ENCODE peak calls at places on chromosomes 7 and 10, in six cellular contexts. One of them, this sample, is unnamed.

GRCh38 chr10:59382831-59383295 is 20.5 kb upstream of the FAM13C start:
- ATAC-seq in left cardiac atrium: peak
- ATAC-seq in A549: no peak
- ATAC-seq in activated CD4-positive, alpha-beta T cell treated with anti-CD3 and anti-CD28 coated beads for 36 hours: no peak
- ATAC-seq in CD4-positive, alpha-beta T cell: no peak
- ATAC-seq in activated naive CD8-positive, alpha-beta T cell treated with anti-CD3 and anti-CD28 coated beads, Interleukin-2, amount 10 ng/mL, durations not matched to agents 7 days and 5 days: no peak
- ATAC-seq in this sample: no peak

GRCh38 chr7:30690011-30690410 is 7.8 kb upstream of the CRHR2 start:
- ATAC-seq in left cardiac atrium: no peak
- ATAC-seq in A549: no peak
- ATAC-seq in activated CD4-positive, alpha-beta T cell treated with anti-CD3 and anti-CD28 coated beads for 36 hours: no peak
- ATAC-seq in CD4-positive, alpha-beta T cell: no peak
- ATAC-seq in activated naive CD8-positive, alpha-beta T cell treated with anti-CD3 and anti-CD28 coated beads, Interleukin-2, amount 10 ng/mL, durations not matched to agents 7 days and 5 days: no peak
- ATAC-seq in this sample: no peak

GRCh38 chr7:116772423-116772852 is 89.9 kb upstream of the CAPZA2 start:
- ATAC-seq in left cardiac atrium: no peak
- ATAC-seq in A549: peak
- ATAC-seq in activated CD4-positive, alpha-beta T cell treated with anti-CD3 and anti-CD28 coated beads for 36 hours: no peak
- ATAC-seq in CD4-positive, alpha-beta T cell: no peak
- ATAC-seq in activated naive CD8-positive, alpha-beta T cell treated with anti-CD3 and anti-CD28 coated beads, Interleukin-2, amount 10 ng/mL, durations not matched to agents 7 days and 5 days: no peak
- ATAC-seq in this sample: no peak

GRCh38 chr10:113999520-113999919 is 44.1 kb upstream of the ADRB1 start:
- ATAC-seq in left cardiac atrium: no peak
- ATAC-seq in A549: no peak
- ATAC-seq in activated CD4-positive, alpha-beta T cell treated with anti-CD3 and anti-CD28 coated beads for 36 hours: no peak
- ATAC-seq in CD4-positive, alpha-beta T cell: no peak
- ATAC-seq in activated naive CD8-positive, alpha-beta T cell treated with anti-CD3 and anti-CD28 coated beads, Interleukin-2, amount 10 ng/mL, durations not matched to agents 7 days and 5 days: no peak
- ATAC-seq in this sample: no peak

GRCh38 chr7:136076954-136077353 is 99.8 kb upstream of the MTPN start:
- ATAC-seq in left cardiac atrium: no peak
- ATAC-seq in A549: no peak
- ATAC-seq in activated CD4-positive, alpha-beta T cell treated with anti-CD3 and anti-CD28 coated beads for 36 hours: no peak
- ATAC-seq in CD4-positive, alpha-beta T cell: no peak
- ATAC-seq in activated naive CD8-positive, alpha-beta T cell treated with anti-CD3 and anti-CD28 coated beads, Interleukin-2, amount 10 ng/mL, durations not matched to agents 7 days and 5 days: no peak
- ATAC-seq in this sample: no peak

GRCh38 chr10:116766241-116767198 is 24.2 kb upstream of the HSPA12A start:
- ATAC-seq in left cardiac atrium: no peak
- ATAC-seq in A549: no peak
- ATAC-seq in activated CD4-positive, alpha-beta T cell treated with anti-CD3 and anti-CD28 coated beads for 36 hours: no peak
- ATAC-seq in CD4-positive, alpha-beta T cell: no peak
- ATAC-seq in activated naive CD8-positive, alpha-beta T cell treated with anti-CD3 and anti-CD28 coated beads, Interleukin-2, amount 10 ng/mL, durations not matched to agents 7 days and 5 days: no peak
- ATAC-seq in this sample: no peak

GRCh38 chr10:73758704-73759511 is 14.7 kb downstream of the SEC24C start:
- ATAC-seq in left cardiac atrium: no peak
- ATAC-seq in A549: no peak
- ATAC-seq in activated CD4-positive, alpha-beta T cell treated with anti-CD3 and anti-CD28 coated beads for 36 hours: no peak
- ATAC-seq in CD4-positive, alpha-beta T cell: peak
- ATAC-seq in activated naive CD8-positive, alpha-beta T cell treated with anti-CD3 and anti-CD28 coated beads, Interleukin-2, amount 10 ng/mL, durations not matched to agents 7 days and 5 days: no peak
- ATAC-seq in this sample: no peak

GRCh38 chr10:62015994-62016393 is 114.5 kb downstream of the ARID5B start:
- ATAC-seq in left cardiac atrium: peak
- ATAC-seq in A549: no peak
- ATAC-seq in activated CD4-positive, alpha-beta T cell treated with anti-CD3 and anti-CD28 coated beads for 36 hours: no peak
- ATAC-seq in CD4-positive, alpha-beta T cell: no peak
- ATAC-seq in activated naive CD8-positive, alpha-beta T cell treated with anti-CD3 and anti-CD28 coated beads, Interleukin-2, amount 10 ng/mL, durations not matched to agents 7 days and 5 days: no peak
- ATAC-seq in this sample: no peak

GRCh38 chr7:94679341-94679740 is 23.4 kb upstream of the SGCE start:
- ATAC-seq in left cardiac atrium: no peak
- ATAC-seq in A549: no peak
- ATAC-seq in activated CD4-positive, alpha-beta T cell treated with anti-CD3 and anti-CD28 coated beads for 36 hours: no peak
- ATAC-seq in CD4-positive, alpha-beta T cell: no peak
- ATAC-seq in activated naive CD8-positive, alpha-beta T cell treated with anti-CD3 and anti-CD28 coated beads, Interleukin-2, amount 10 ng/mL, durations not matched to agents 7 days and 5 days: no peak
- ATAC-seq in this sample: no peak

This sample was measured in stimulated activated memory B cell treated with anti-CD40 and anti-IgM and Interleukin-4, amounts not matched to agents 10 μg/mL and 1 μg/mL and 100 μg/mL, for 72 hours.